ENCODE peak calls at places on chromosomes 3 and 15, in nine cellular contexts. C is MM.1S, A is tibial nerve, S is upper lobe of left lung, U is neural crest cell, H is left ventricle myocardium inferior, J is endothelial cell, T is IMR-90, V is left lung. Q is an unnamed sample.
A peak's percentile ranks its signal among the peaks of the same experiment; 100 is the strongest.

GRCh38 chr3:148648685-148649352 is 48.9 kb upstream of the AGTR1 start:
- DNase-seq in C (no peak), A (no peak), S (no peak), U (no peak), H (no peak), J (no peak), T (peak; percentile 74), V (no peak), Q (no peak)

GRCh38 chr3:138461246-138461645 is 26.8 kb downstream of the ESYT3 start:
- DNase-seq in C (no peak), A (no peak), S (no peak), U (no peak), H (no peak), J (no peak), T (peak; percentile 16), V (no peak), Q (no peak)

GRCh38 chr3:4820296-4821121 is 158.7 kb upstream of the BHLHE40 start:
- DNase-seq in C (no peak), A (no peak), S (no peak), U (no peak), H (no peak), J (no peak), T (no peak), V (peak; percentile 44), Q (no peak)

GRCh38 chr3:117084739-117085270 is 375.2 kb downstream of the TUSC7 start:
- DNase-seq in C (no peak), A (no peak), S (no peak), U (no peak), H (no peak), J (no peak), T (no peak), V (no peak), Q (no peak)

GRCh38 chr3:170768334-170768801 is 101.6 kb downstream of the RPL22L1 start:
- DNase-seq in C (peak; percentile 19), A (peak; percentile 33), S (no peak), U (no peak), H (no peak), J (no peak), T (peak; percentile 71), V (no peak), Q (no peak)

GRCh38 chr15:62444104-62445027 is 279.3 kb upstream of the C2CD4B start:
- DNase-seq in C (no peak), A (no peak), S (no peak), U (no peak), H (no peak), J (no peak), T (peak; percentile 98), V (no peak), Q (no peak)

GRCh38 chr15:89936051-89936792 is 23.5 kb upstream of the ARPIN start:
- DNase-seq in C (peak; percentile 45), A (no peak), S (no peak), U (no peak), H (no peak), J (no peak), T (no peak), V (no peak), Q (no peak)

GRCh38 chr15:72063186-72063585 is 54.8 kb downstream of the MYO9A start:
- DNase-seq in C (no peak), A (no peak), S (no peak), U (no peak), H (no peak), J (no peak), T (peak; percentile 22), V (no peak), Q (no peak)

GRCh38 chr3:193815246-193816027 is 222.4 kb downstream of the OPA1 start:
- DNase-seq in C (no peak), A (no peak), S (no peak), U (no peak), H (no peak), J (no peak), T (no peak), V (no peak), Q (no peak)

GRCh38 chr3:85912981-85913380 is 954.2 kb downstream of the CADM2 start:
- DNase-seq in C (no peak), A (no peak), S (no peak), U (no peak), H (no peak), J (no peak), T (peak; percentile 2), V (no peak), Q (no peak)

GRCh38 chr3:108474581-108474980 is 35.8 kb downstream of the MYH15 start:
- DNase-seq in C (no peak), A (no peak), S (no peak), U (no peak), H (no peak), J (no peak), T (peak; percentile 89), V (no peak), Q (no peak)

GRCh38 chr3:37255990-37256308 is 81.6 kb upstream of the LRRFIP2 start:
- DNase-seq in C (no peak), A (no peak), S (no peak), U (no peak), H (no peak), J (no peak), T (no peak), V (no peak), Q (no peak)

GRCh38 chr15:45347989-45348388 is 30.4 kb downstream of the GATM start:
- DNase-seq in C (no peak), A (no peak), S (no peak), U (no peak), H (no peak), J (no peak), T (no peak), V (no peak), Q (no peak)

GRCh38 chr3:188270423-188270972 is 116.5 kb downstream of the LPP start:
- DNase-seq in C (no peak), A (no peak), S (no peak), U (no peak), H (no peak), J (no peak), T (peak; percentile 96), V (no peak), Q (no peak)

GRCh38 chr3:149620291-149621020 is 37.4 kb downstream of the WWTR1 start:
- DNase-seq in C (no peak), A (no peak), S (no peak), U (no peak), H (no peak), J (no peak), T (peak; percentile 87), V (no peak), Q (no peak)

GRCh38 chr3:45701167-45701867 is 12.1 kb downstream of the SACM1L start:
- DNase-seq in C (no peak), A (no peak), S (no peak), U (no peak), H (no peak), J (no peak), T (no peak), V (no peak), Q (no peak)

GRCh38 chr15:25342629-25343028 is 96.2 kb downstream of the UBE3A start:
- DNase-seq in C (no peak), A (no peak), S (no peak), U (no peak), H (no peak), J (no peak), T (no peak), V (no peak), Q (no peak)

GRCh38 chr3:71310595-71311319 is 272.8 kb downstream of the FOXP1 start:
- DNase-seq in C (no peak), A (peak; percentile 50), S (no peak), U (no peak), H (peak; percentile 53), J (no peak), T (peak; percentile 55), V (no peak), Q (no peak)
- TF ChIP-seq CTCF in C (no peak), A (no peak), S (no peak), U (no peak), H (peak; percentile 37), J (no peak), T (peak; percentile 16), V (no peak), Q (no peak)

DNA sequence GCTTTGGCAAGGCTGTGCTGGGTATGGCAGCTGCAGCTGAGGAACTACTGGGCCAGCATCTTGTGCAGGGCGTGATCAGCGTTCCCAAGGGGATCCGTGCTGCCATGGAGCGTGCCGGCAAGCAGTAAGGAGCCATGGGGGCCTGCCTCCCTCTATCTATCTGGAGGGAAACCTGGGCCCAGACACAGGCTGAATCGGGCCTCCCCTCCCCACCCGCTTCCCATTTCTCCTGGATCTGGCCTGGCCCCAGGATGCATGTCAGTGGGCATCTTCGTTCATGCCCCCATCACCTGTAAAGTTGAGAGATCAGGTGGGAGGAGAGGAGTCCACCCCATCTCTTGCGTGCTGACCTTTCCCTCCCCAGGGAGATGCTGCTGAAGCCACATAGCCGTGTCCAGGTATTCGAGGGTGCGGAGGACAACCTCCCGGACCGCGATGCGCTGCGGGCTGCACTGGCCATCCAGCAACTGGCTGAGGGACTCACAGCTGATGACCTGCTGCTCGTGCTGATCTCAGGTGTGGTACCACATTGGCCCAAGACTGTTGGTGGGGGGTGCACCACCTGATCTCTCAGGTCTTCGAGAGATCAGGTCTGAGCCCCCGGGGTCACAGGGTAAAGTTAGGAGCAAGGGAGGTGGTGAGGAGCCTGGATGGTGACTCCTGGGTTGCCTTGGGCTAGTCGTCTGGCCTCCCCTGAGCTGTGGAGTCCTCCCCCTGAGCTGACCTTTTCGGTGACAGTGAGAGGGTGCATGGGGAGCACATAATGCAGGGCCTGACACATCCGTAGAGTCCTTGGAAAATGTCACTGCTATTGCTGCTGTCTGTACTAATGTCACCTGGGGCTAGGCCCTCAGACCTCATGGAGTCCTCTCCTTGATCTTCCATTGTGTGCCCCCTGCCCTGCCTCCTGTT is 3.2 kb downstream of the GLYCTK start:
- DNase-seq in C (no peak), A (no peak), S (no peak), U (no peak), H (no peak), J (no peak), T (no peak), V (peak; percentile 58), Q (no peak)
- TF ChIP-seq CTCF in C (no peak), A (no peak), S (no peak), U (no peak), H (no peak), J (no peak), T (no peak), V (no peak), Q (no peak)

DNA sequence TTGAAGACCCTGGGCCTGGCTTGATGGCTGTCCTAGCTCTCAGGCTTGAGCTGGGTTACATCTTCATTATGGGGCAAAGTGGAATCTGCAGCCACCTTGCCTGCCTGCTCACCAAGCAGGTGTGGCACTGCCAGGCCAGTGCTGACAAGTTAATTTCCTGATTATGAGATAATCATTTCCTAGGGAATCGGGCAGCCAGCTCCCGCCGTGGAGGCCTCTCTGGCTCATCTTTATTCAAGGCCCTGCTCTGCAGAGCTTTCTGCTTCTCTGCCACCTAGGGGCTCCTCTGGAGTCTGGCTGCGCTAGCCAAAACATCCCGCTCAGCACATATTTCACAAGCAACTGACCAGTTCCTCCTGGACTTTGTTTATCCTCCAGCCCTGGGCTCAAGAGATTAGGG is 9.9 kb downstream of the LOXL1 start:
- DNase-seq in C (no peak), A (no peak), S (no peak), U (no peak), H (no peak), J (no peak), T (peak; percentile 83), V (no peak), Q (no peak)
- TF ChIP-seq CTCF in C (no peak), A (no peak), S (no peak), U (no peak), H (no peak), J (no peak), T (peak; percentile 60), V (no peak), Q (no peak)

DNA sequence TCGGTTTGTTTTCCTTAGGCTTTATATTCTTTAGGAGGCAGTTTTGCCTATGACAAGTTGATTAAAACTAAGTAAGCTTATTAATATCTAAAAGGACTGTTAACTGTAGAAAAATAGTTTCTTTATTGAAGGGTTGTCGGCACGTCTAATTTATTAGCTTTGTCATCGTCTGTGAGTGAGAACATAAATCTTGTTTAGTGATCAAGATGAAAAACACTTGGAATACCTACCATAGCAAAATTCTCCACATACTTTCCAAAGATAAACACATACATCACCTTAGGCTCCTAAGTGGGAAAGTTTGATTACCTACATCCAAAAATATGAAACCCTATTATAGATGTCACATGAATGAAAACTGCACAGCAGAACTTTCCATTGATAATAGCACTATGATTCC is 139.1 kb upstream of the BNIP2 start:
- DNase-seq in C (no peak), A (no peak), S (no peak), U (no peak), H (no peak), J (no peak), T (no peak), V (no peak), Q (no peak)
- TF ChIP-seq CTCF in C (no peak), A (no peak), S (no peak), U (no peak), H (no peak), J (no peak), T (no peak), V (no peak), Q (no peak)

Q was measured in GM13976.